ENCODE peak calls at places on chromosomes 7 and 10, in four cellular contexts. T is CD4-positive, CD25-positive, alpha-beta regulatory T cell; C is HS-5; Y is stimulated activated CD4-positive, alpha-beta T cell treated with anti-CD3 and anti-CD28 coated beads, Interleukin-15, amount 100 ng/mL, for 48 hours. G is an unnamed sample.
A peak's percentile ranks its signal among the peaks of the same experiment; 100 is the strongest.

GRCh38 chr7:77687100-77687746 is 9.0 kb upstream of the RSBN1L start:
- DNase-seq in C (no peak), T (peak; percentile 9), Y (no peak), G (no peak)

GRCh38 chr7:68730194-68730593 is 868.1 kb upstream of the AUTS2 start:
- DNase-seq in C (no peak), Y (no peak), T (no peak), G (no peak)

GRCh38 chr10:3119796-3120459 is 52.6 kb downstream of the PFKP start:
- DNase-seq in Y (no peak), C (no peak), T (no peak), G (no peak)

GRCh38 chr10:12091420-12091819 is 22.7 kb downstream of the DHTKD1 start:
- DNase-seq in Y (no peak), T (no peak), C (no peak), G (no peak)

GRCh38 chr10:95513941-95514392 is 47.2 kb downstream of the SORBS1 start:
- DNase-seq in Y (no peak), C (peak; percentile 25), T (no peak), G (no peak)

GRCh38 chr7:94391716-94392390 is 2.8 kb upstream of the COL1A2 start:
- DNase-seq in Y (no peak), T (no peak), C (peak; percentile 22), G (no peak)

GRCh38 chr10:14879801-14880193 is 1.1 kb downstream of the SUV39H2 start:
- DNase-seq in C (no peak), Y (no peak), T (peak; percentile 14), G (no peak)

GRCh38 chr7:120843121-120843520 is 14.8 kb downstream of the TSPAN12 start:
- DNase-seq in T (no peak), C (peak; percentile 39), Y (no peak), G (no peak)

GRCh38 chr10:1406172-1406975 is 331.0 kb downstream of the ADARB2 start:
- DNase-seq in Y (no peak), C (no peak), T (no peak), G (no peak)

G was measured in T follicular helper cell.